ENCODE peak calls at places on chromosome 2, in six cellular contexts. G is neuronal stem cell, L is trophoblast cell, P is IMR-90, S is H1, R is H9. T is an unnamed sample.

GRCh38 chr2:164069542-164069941 is 333.7 kb upstream of the FIGN start:
- DNase-seq in G (no peak), L (no peak), P (no peak), S (no peak), R (no peak), T (no peak)

GRCh38 chr2:190210471-190210870 is 109.2 kb downstream of the HIBCH start:
- DNase-seq in G (no peak), L (no peak), P (peak; percentile 48), S (no peak), R (no peak), T (no peak)

GRCh38 chr2:37389984-37390765 is 45.7 kb downstream of the QPCT start:
- DNase-seq in G (no peak), L (peak; percentile 81), P (peak; percentile 96), S (peak; percentile 15), R (peak; percentile 67), T (peak; percentile 92)

GRCh38 chr2:53460347-53460746 is 307.3 kb upstream of the CHAC2 start:
- DNase-seq in G (no peak), L (no peak), P (no peak), S (no peak), R (no peak), T (no peak)

GRCh38 chr2:200288670-200289429 is 17.6 kb upstream of the SPATS2L start:
- DNase-seq in G (no peak), L (peak; percentile 65), P (peak; percentile 79), S (no peak), R (no peak), T (peak; percentile 62)

GRCh38 chr2:226796840-226797288 is 2.8 kb downstream of the IRS1 start:
- DNase-seq in G (no peak), L (no peak), P (peak; percentile 76), S (no peak), R (peak; percentile 33), T (no peak)

GRCh38 chr2:68831688-68832087 is 39.5 kb downstream of the BMP10 start:
- DNase-seq in G (no peak), L (no peak), P (peak; percentile 83), S (no peak), R (no peak), T (peak; percentile 85)

GRCh38 chr2:120857422-120857821 is 121.8 kb downstream of the GLI2 start:
- DNase-seq in G (no peak), L (no peak), P (no peak), S (no peak), R (no peak), T (no peak)

GRCh38 chr2:240687741-240688562 is 3.7 kb upstream of the AQP12A start:
- DNase-seq in G (no peak), L (no peak), P (no peak), S (no peak), R (peak; percentile 10), T (no peak)

GRCh38 chr2:46032161-46032813 is 264.9 kb upstream of the EPAS1 start:
- DNase-seq in G (no peak), L (no peak), P (no peak), S (no peak), R (no peak), T (no peak)

GRCh38 chr2:162000466-162000865 is 73.5 kb downstream of the DPP4 start:
- DNase-seq in G (no peak), L (no peak), P (no peak), S (no peak), R (no peak), T (no peak)

GRCh38 chr2:240129731-240130392 is 6.2 kb downstream of the COPS9 start:
- DNase-seq in G (no peak), L (no peak), P (no peak), S (no peak), R (peak; percentile 5), T (no peak)

GRCh38 chr2:1055014-1055595 is 104.5 kb downstream of the SNTG2 start:
- DNase-seq in G (no peak), L (no peak), P (peak; percentile 93), S (no peak), R (no peak), T (peak; percentile 62)

GRCh38 chr2:108593547-108594098 is 59.4 kb downstream of the LIMS1 start:
- DNase-seq in G (no peak), L (no peak), P (peak; percentile 88), S (no peak), R (no peak), T (peak; percentile 61)

GRCh38 chr2:168635065-168635577 is 167.3 kb upstream of the NOSTRIN start:
- DNase-seq in G (no peak), L (no peak), P (peak; percentile 33), S (no peak), R (peak; percentile 32), T (peak; percentile 81)

GRCh38 chr2:128790541-128790944 is 471.9 kb upstream of the HS6ST1 start:
- DNase-seq in G (no peak), L (no peak), P (no peak), S (no peak), R (peak; percentile 14), T (no peak)

GRCh38 chr2:120963997-120964396 is 228.3 kb downstream of the GLI2 start:
- DNase-seq in G (no peak), L (no peak), P (peak; percentile 60), S (no peak), R (no peak), T (peak; percentile 35)

GRCh38 chr2:88059979-88060906 is 4.7 kb upstream of the KRCC1 start:
- DNase-seq in G (peak; percentile 23), L (no peak), P (peak; percentile 31), S (no peak), R (no peak), T (peak; percentile 39)

GRCh38 chr2:130252880-130253645 is 54.8 kb upstream of the TUBA3E start:
- DNase-seq in G (no peak), L (no peak), P (no peak), S (no peak), R (no peak), T (no peak)

GRCh38 chr2:237118731-237119130 is 33.0 kb downstream of the COPS8 start:
- DNase-seq in G (no peak), L (no peak), P (peak; percentile 47), S (no peak), R (no peak), T (peak; percentile 81)

GRCh38 chr2:172100080-172101007 is 2.4 kb downstream of the DLX2 start:
- DNase-seq in G (peak; percentile 37), L (no peak), P (no peak), S (no peak), R (no peak), T (no peak)

GRCh38 chr2:70044290-70045040 is 42.8 kb upstream of the PCBP1 start:
- DNase-seq in G (no peak), L (no peak), P (no peak), S (no peak), R (no peak), T (no peak)

GRCh38 chr2:57465967-57466366 is 580.6 kb upstream of the VRK2 start:
- DNase-seq in G (no peak), L (no peak), P (no peak), S (no peak), R (no peak), T (no peak)

GRCh38 chr2:31332521-31332920 is 82.0 kb downstream of the XDH start:
- DNase-seq in G (no peak), L (no peak), P (no peak), S (no peak), R (no peak), T (no peak)

GRCh38 chr2:72182547-72183460 is 35.1 kb upstream of the CYP26B1 start:
- DNase-seq in G (no peak), L (no peak), P (no peak), S (no peak), R (no peak), T (no peak)

GRCh38 chr2:136081582-136082210 is 36.3 kb downstream of the CXCR4 start:
- DNase-seq in G (no peak), L (no peak), P (no peak), S (no peak), R (no peak), T (no peak)

GRCh38 chr2:166417669-166418068 is 41.9 kb upstream of the SCN9A start:
- DNase-seq in G (no peak), L (no peak), P (peak; percentile 65), S (no peak), R (no peak), T (peak; percentile 50)

GRCh38 chr2:17171446-17172049 is 346.7 kb downstream of the RAD51AP2 start:
- DNase-seq in G (peak; percentile 36), L (peak; percentile 37), P (peak; percentile 23), S (peak; percentile 27), R (peak; percentile 74), T (peak; percentile 51)

GRCh38 chr2:111897924-111898702 is at the start of gene MERTK:
- DNase-seq in G (peak; percentile 90), L (peak; percentile 87), P (peak; percentile 71), S (peak; percentile 78), R (peak; percentile 94), T (peak; percentile 89)

GRCh38 chr2:63831176-63831575 is 10.5 kb upstream of the UGP2 start:
- DNase-seq in G (no peak), L (no peak), P (no peak), S (no peak), R (no peak), T (no peak)

GRCh38 chr2:63822478-63822877 is 19.2 kb upstream of the UGP2 start:
- DNase-seq in G (no peak), L (no peak), P (no peak), S (no peak), R (no peak), T (no peak)

GRCh38 chr2:63827749-63828148 is 13.9 kb upstream of the UGP2 start:
- DNase-seq in G (no peak), L (peak; percentile 74), P (peak; percentile 88), S (no peak), R (no peak), T (peak; percentile 68)
- H3K14ac ChIP-seq in G (no peak overlapping the region), L (no peak overlapping the region), P (no peak overlapping the region), S (no peak overlapping the region), R (no peak overlapping the region), T (no peak overlapping the region)

GRCh38 chr2:43083710-43084698 is 142.4 kb downstream of the ZFP36L2 start:
- DNase-seq in G (no peak), L (no peak), P (peak; percentile 55), S (no peak), R (peak; percentile 45), T (peak; percentile 79)
- H3K14ac ChIP-seq in G (no peak overlapping the region), L (peak overlapping the region; percentile 65), P (peak overlapping the region; percentile 99), S (no peak overlapping the region), R (peak overlapping the region; percentile 46), T (peak overlapping the region; percentile 57)

GRCh38 chr2:21620771-21621170 is 497.0 kb downstream of the TDRD15 start:
- DNase-seq in G (no peak), L (no peak), P (no peak), S (no peak), R (no peak), T (no peak)
- H3K14ac ChIP-seq in G (no peak overlapping the region), L (no peak overlapping the region), P (no peak overlapping the region), S (no peak overlapping the region), R (no peak overlapping the region), T (no peak overlapping the region)

GRCh38 chr2:238180554-238180953 is 21.8 kb downstream of the ERFE start:
- DNase-seq in G (no peak), L (no peak), P (no peak), S (no peak), R (no peak), T (no peak)

GRCh38 chr2:238174701-238175100 is 15.9 kb downstream of the ERFE start:
- DNase-seq in G (no peak), L (no peak), P (no peak), S (no peak), R (no peak), T (no peak)

GRCh38 chr2:238173692-238174091 is 14.9 kb downstream of the ERFE start:
- DNase-seq in G (no peak), L (no peak), P (no peak), S (no peak), R (no peak), T (no peak)

GRCh38 chr2:238174291-238174690 is 15.5 kb downstream of the ERFE start:
- DNase-seq in G (no peak), L (no peak), P (no peak), S (no peak), R (no peak), T (no peak)

GRCh38 chr2:238176565-238176964 is 17.8 kb downstream of the ERFE start:
- DNase-seq in G (no peak), L (no peak), P (peak; percentile 86), S (no peak), R (no peak), T (peak; percentile 82)
- H3K14ac ChIP-seq in G (no peak overlapping the region), L (no peak overlapping the region), P (peak overlapping the region; percentile 6), S (no peak overlapping the region), R (no peak overlapping the region), T (no peak overlapping the region)

T was measured in mesenchymal stem cell.